ENCODE peak calls at places on chromosomes 2 and 18, in seven cellular contexts. One of them, this sample, is unnamed.

GRCh38 chr2:75465317-75465998 is 95.3 kb downstream of the EVA1A start:
- DNase-seq in sigmoid colon: no peak
- DNase-seq in pancreas: no peak
- DNase-seq in bronchial epithelial cell: peak; percentile 25
- DNase-seq in AG04450: peak; percentile 15
- DNase-seq in fibroblast of lung: peak; percentile 43
- DNase-seq in heart right ventricle: no peak
- DNase-seq in this sample: peak; percentile 20

GRCh38 chr2:15943914-15944313 is 3.6 kb downstream of the MYCN start:
- DNase-seq in sigmoid colon: no peak
- DNase-seq in pancreas: no peak
- DNase-seq in bronchial epithelial cell: no peak
- DNase-seq in AG04450: no peak
- DNase-seq in fibroblast of lung: no peak
- DNase-seq in heart right ventricle: no peak
- DNase-seq in this sample: peak; percentile 27

GRCh38 chr2:236875906-236876505 is 209.7 kb upstream of the COPS8 start:
- DNase-seq in sigmoid colon: no peak
- DNase-seq in pancreas: no peak
- DNase-seq in bronchial epithelial cell: peak; percentile 86
- DNase-seq in AG04450: no peak
- DNase-seq in fibroblast of lung: no peak
- DNase-seq in heart right ventricle: no peak
- DNase-seq in this sample: peak; percentile 56

GRCh38 chr18:23281626-23282436 is 146.5 kb downstream of the CABLES1 start:
- DNase-seq in sigmoid colon: peak; percentile 17
- DNase-seq in pancreas: no peak
- DNase-seq in bronchial epithelial cell: peak; percentile 92
- DNase-seq in AG04450: no peak
- DNase-seq in fibroblast of lung: peak; percentile 61
- DNase-seq in heart right ventricle: no peak
- DNase-seq in this sample: no peak

GRCh38 chr18:63298393-63299015 is 21.1 kb downstream of the BCL2 start:
- DNase-seq in sigmoid colon: no peak
- DNase-seq in pancreas: no peak
- DNase-seq in bronchial epithelial cell: no peak
- DNase-seq in AG04450: no peak
- DNase-seq in fibroblast of lung: peak; percentile 49
- DNase-seq in heart right ventricle: no peak
- DNase-seq in this sample: no peak

GRCh38 chr18:48833701-48834394 is 116.9 kb downstream of the SMAD7 start:
- DNase-seq in sigmoid colon: no peak
- DNase-seq in pancreas: no peak
- DNase-seq in bronchial epithelial cell: no peak
- DNase-seq in AG04450: no peak
- DNase-seq in fibroblast of lung: peak; percentile 65
- DNase-seq in heart right ventricle: no peak
- DNase-seq in this sample: no peak

GRCh38 chr2:241033346-241033987 is 35.0 kb downstream of the SNED1 start:
- DNase-seq in sigmoid colon: peak; percentile 42
- DNase-seq in pancreas: no peak
- DNase-seq in bronchial epithelial cell: no peak
- DNase-seq in AG04450: no peak
- DNase-seq in fibroblast of lung: no peak
- DNase-seq in heart right ventricle: no peak
- DNase-seq in this sample: no peak

GRCh38 chr18:25830787-25831186 is 259.6 kb downstream of the SS18 start:
- DNase-seq in sigmoid colon: no peak
- DNase-seq in pancreas: no peak
- DNase-seq in bronchial epithelial cell: no peak
- DNase-seq in AG04450: peak; percentile 38
- DNase-seq in fibroblast of lung: peak; percentile 88
- DNase-seq in heart right ventricle: peak; percentile 26
- DNase-seq in this sample: peak; percentile 42

GRCh38 chr2:205427112-205427511 is 255.2 kb upstream of the NRP2 start:
- DNase-seq in sigmoid colon: no peak
- DNase-seq in pancreas: no peak
- DNase-seq in bronchial epithelial cell: peak; percentile 27
- DNase-seq in AG04450: peak; percentile 18
- DNase-seq in fibroblast of lung: peak; percentile 64
- DNase-seq in heart right ventricle: no peak
- DNase-seq in this sample: no peak

GRCh38 chr2:70671059-70671685 is 96.8 kb downstream of the ADD2 start:
- DNase-seq in sigmoid colon: peak; percentile 24
- DNase-seq in pancreas: no peak
- DNase-seq in bronchial epithelial cell: no peak
- DNase-seq in AG04450: no peak
- DNase-seq in fibroblast of lung: peak; percentile 24
- DNase-seq in heart right ventricle: no peak
- DNase-seq in this sample: no peak

GRCh38 chr2:63617360-63617759 is 28.6 kb downstream of the MDH1 start:
- DNase-seq in sigmoid colon: no peak
- DNase-seq in pancreas: no peak
- DNase-seq in bronchial epithelial cell: no peak
- DNase-seq in AG04450: no peak
- DNase-seq in fibroblast of lung: no peak
- DNase-seq in heart right ventricle: no peak
- DNase-seq in this sample: no peak

GRCh38 chr2:164150601-164151000 is 414.8 kb upstream of the FIGN start:
- DNase-seq in sigmoid colon: no peak
- DNase-seq in pancreas: no peak
- DNase-seq in bronchial epithelial cell: peak; percentile 12
- DNase-seq in AG04450: no peak
- DNase-seq in fibroblast of lung: no peak
- DNase-seq in heart right ventricle: no peak
- DNase-seq in this sample: no peak

GRCh38 chr2:47076586-47077441 is 78.3 kb downstream of the STPG4 start:
- DNase-seq in sigmoid colon: no peak
- DNase-seq in pancreas: peak; percentile 23
- DNase-seq in bronchial epithelial cell: peak; percentile 93
- DNase-seq in AG04450: peak; percentile 87
- DNase-seq in fibroblast of lung: peak; percentile 99
- DNase-seq in heart right ventricle: no peak
- DNase-seq in this sample: peak; percentile 66

GRCh38 chr18:33115476-33115875 is 325.0 kb downstream of the CCDC178 start:
- DNase-seq in sigmoid colon: no peak
- DNase-seq in pancreas: peak; percentile 8
- DNase-seq in bronchial epithelial cell: no peak
- DNase-seq in AG04450: no peak
- DNase-seq in fibroblast of lung: no peak
- DNase-seq in heart right ventricle: no peak
- DNase-seq in this sample: no peak

GRCh38 chr2:1601471-1602358 is 142.6 kb downstream of the PXDN start:
- DNase-seq in sigmoid colon: no peak
- DNase-seq in pancreas: no peak
- DNase-seq in bronchial epithelial cell: no peak
- DNase-seq in AG04450: no peak
- DNase-seq in fibroblast of lung: no peak
- DNase-seq in heart right ventricle: peak; percentile 45
- DNase-seq in this sample: no peak

GRCh38 chr2:12347049-12347448 is 369.7 kb upstream of the TRIB2 start:
- DNase-seq in sigmoid colon: no peak
- DNase-seq in pancreas: no peak
- DNase-seq in bronchial epithelial cell: peak; percentile 97
- DNase-seq in AG04450: no peak
- DNase-seq in fibroblast of lung: peak; percentile 68
- DNase-seq in heart right ventricle: no peak
- DNase-seq in this sample: peak; percentile 44

GRCh38 chr2:199092419-199092818 is 365.3 kb downstream of the SATB2 start:
- DNase-seq in sigmoid colon: no peak
- DNase-seq in pancreas: peak; percentile 20
- DNase-seq in bronchial epithelial cell: no peak
- DNase-seq in AG04450: no peak
- DNase-seq in fibroblast of lung: no peak
- DNase-seq in heart right ventricle: no peak
- DNase-seq in this sample: peak; percentile 81

GRCh38 chr18:12652861-12653401 is 5.0 kb downstream of the SPIRE1 start:
- DNase-seq in sigmoid colon: no peak
- DNase-seq in pancreas: no peak
- DNase-seq in bronchial epithelial cell: no peak
- DNase-seq in AG04450: no peak
- DNase-seq in fibroblast of lung: peak; percentile 40
- DNase-seq in heart right ventricle: no peak
- DNase-seq in this sample: no peak

GRCh38 chr2:101704816-101705565 is 7.5 kb downstream of the MAP4K4 start:
- DNase-seq in sigmoid colon: no peak
- DNase-seq in pancreas: no peak
- DNase-seq in bronchial epithelial cell: peak; percentile 34
- DNase-seq in AG04450: no peak
- DNase-seq in fibroblast of lung: peak; percentile 50
- DNase-seq in heart right ventricle: no peak
- DNase-seq in this sample: no peak

GRCh38 chr2:240522406-240522805 is 35.4 kb downstream of the ANKMY1 start:
- DNase-seq in sigmoid colon: no peak
- DNase-seq in pancreas: peak; percentile 22
- DNase-seq in bronchial epithelial cell: no peak
- DNase-seq in AG04450: no peak
- DNase-seq in fibroblast of lung: no peak
- DNase-seq in heart right ventricle: no peak
- DNase-seq in this sample: no peak

GRCh38 chr2:31704561-31705212 is 123.9 kb upstream of the SRD5A2 start:
- DNase-seq in sigmoid colon: no peak
- DNase-seq in pancreas: no peak
- DNase-seq in bronchial epithelial cell: no peak
- DNase-seq in AG04450: no peak
- DNase-seq in fibroblast of lung: no peak
- DNase-seq in heart right ventricle: no peak
- DNase-seq in this sample: no peak

GRCh38 chr18:37572736-37573135 is 7.1 kb upstream of the CELF4 start:
- DNase-seq in sigmoid colon: no peak
- DNase-seq in pancreas: no peak
- DNase-seq in bronchial epithelial cell: no peak
- DNase-seq in AG04450: no peak
- DNase-seq in fibroblast of lung: no peak
- DNase-seq in heart right ventricle: no peak
- DNase-seq in this sample: no peak

GRCh38 chr18:37570336-37570930 is 4.8 kb upstream of the CELF4 start:
- DNase-seq in sigmoid colon: no peak
- DNase-seq in pancreas: no peak
- DNase-seq in bronchial epithelial cell: no peak
- DNase-seq in AG04450: no peak
- DNase-seq in fibroblast of lung: no peak
- DNase-seq in heart right ventricle: no peak
- DNase-seq in this sample: no peak

GRCh38 chr18:37574113-37574512 is 8.5 kb upstream of the CELF4 start:
- DNase-seq in sigmoid colon: no peak
- DNase-seq in pancreas: no peak
- DNase-seq in bronchial epithelial cell: peak; percentile 21
- DNase-seq in AG04450: no peak
- DNase-seq in fibroblast of lung: no peak
- DNase-seq in heart right ventricle: no peak
- DNase-seq in this sample: no peak

GRCh38 chr18:37568671-37569070 is 3.1 kb upstream of the CELF4 start:
- DNase-seq in sigmoid colon: no peak
- DNase-seq in pancreas: no peak
- DNase-seq in bronchial epithelial cell: no peak
- DNase-seq in AG04450: no peak
- DNase-seq in fibroblast of lung: no peak
- DNase-seq in heart right ventricle: no peak
- DNase-seq in this sample: no peak

DNA sequence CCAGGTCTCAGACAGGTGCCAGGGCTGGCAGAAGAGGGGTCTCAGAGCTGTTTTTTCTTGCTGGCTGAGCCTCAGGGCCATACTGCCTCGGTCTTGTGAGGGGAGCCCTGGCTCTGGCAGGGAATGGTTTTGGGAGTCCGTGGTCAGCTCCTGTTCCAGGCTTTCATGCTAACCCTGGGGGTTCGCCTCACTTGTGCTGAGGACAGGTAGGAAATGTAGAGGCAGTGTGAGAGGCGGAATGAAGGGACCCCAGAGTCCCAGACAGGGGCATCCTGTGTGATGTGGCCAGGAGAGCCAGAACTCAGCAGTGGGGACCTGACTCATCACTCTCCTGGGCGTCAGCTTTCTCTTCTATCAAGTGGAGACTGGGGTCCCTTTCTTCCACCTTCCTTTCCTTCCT is 5.7 kb upstream of the CELF4 start:
- DNase-seq in sigmoid colon: no peak
- DNase-seq in pancreas: no peak
- DNase-seq in bronchial epithelial cell: no peak
- DNase-seq in AG04450: no peak
- DNase-seq in fibroblast of lung: no peak
- DNase-seq in heart right ventricle: no peak
- DNase-seq in this sample: no peak
- H3K27me3 ChIP-seq in sigmoid colon: peaks cover 27% of the 10 kb centered on the region
- H3K27me3 ChIP-seq in pancreas: no peaks in the 10 kb centered on the region
- H3K27me3 ChIP-seq in bronchial epithelial cell: peaks cover 26% of the 10 kb centered on the region
- H3K27me3 ChIP-seq in AG04450: peaks cover 32% of the 10 kb centered on the region
- H3K27me3 ChIP-seq in fibroblast of lung: peaks cover 18% of the 10 kb centered on the region
- H3K27me3 ChIP-seq in heart right ventricle: peaks cover 54% of the 10 kb centered on the region
- H3K27me3 ChIP-seq in this sample: peaks cover 24% of the 10 kb centered on the region

GRCh38 chr2:96531872-96532505 is 4.6 kb upstream of the ARID5A start:
- DNase-seq in sigmoid colon: peak; percentile 99
- DNase-seq in pancreas: no peak
- DNase-seq in bronchial epithelial cell: peak; percentile 98
- DNase-seq in AG04450: peak; percentile 98
- DNase-seq in fibroblast of lung: peak; percentile 99
- DNase-seq in heart right ventricle: peak; percentile 82
- DNase-seq in this sample: peak; percentile 88
- H3K4me3 ChIP-seq in sigmoid colon: peak overlapping the region; percentile 42
- H3K4me3 ChIP-seq in pancreas: peak overlapping the region; percentile 0
- H3K4me3 ChIP-seq in bronchial epithelial cell: peak overlapping the region; percentile 12
- H3K4me3 ChIP-seq in AG04450: peak overlapping the region; percentile 31
- H3K4me3 ChIP-seq in fibroblast of lung: peak overlapping the region; percentile 37
- H3K4me3 ChIP-seq in heart right ventricle: no peak overlapping the region
- H3K4me3 ChIP-seq in this sample: no peak overlapping the region

DNA sequence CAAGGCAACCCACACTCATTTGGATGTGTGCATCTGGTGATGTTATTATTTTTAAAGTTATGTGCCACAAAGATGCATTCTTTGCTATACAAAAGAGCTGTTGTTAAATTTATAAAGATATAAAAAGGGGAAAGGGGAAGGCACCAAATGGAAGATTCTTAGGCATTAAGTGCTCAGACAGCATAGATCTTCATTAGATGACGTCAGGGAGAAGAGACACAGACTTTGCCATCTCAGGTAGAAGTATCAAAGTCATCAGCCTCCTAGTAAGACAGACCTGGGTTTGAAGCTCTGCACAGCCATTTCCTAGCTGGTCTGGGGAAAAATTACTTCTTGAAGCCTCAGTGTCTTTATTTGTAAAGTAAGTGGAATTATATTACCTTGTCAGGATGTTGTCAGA is 1.2 kb upstream of the CLUL1 start:
- DNase-seq in sigmoid colon: no peak
- DNase-seq in pancreas: no peak
- DNase-seq in bronchial epithelial cell: no peak
- DNase-seq in AG04450: no peak
- DNase-seq in fibroblast of lung: no peak
- DNase-seq in heart right ventricle: no peak
- DNase-seq in this sample: no peak
- H3K27me3 ChIP-seq in sigmoid colon: no peaks in the 10 kb centered on the region
- H3K27me3 ChIP-seq in pancreas: no peaks in the 10 kb centered on the region
- H3K27me3 ChIP-seq in bronchial epithelial cell: no peaks in the 10 kb centered on the region
- H3K27me3 ChIP-seq in AG04450: peaks cover 30% of the 10 kb centered on the region
- H3K27me3 ChIP-seq in fibroblast of lung: peaks cover 4% of the 10 kb centered on the region
- H3K27me3 ChIP-seq in heart right ventricle: peaks cover 37% of the 10 kb centered on the region
- H3K27me3 ChIP-seq in this sample: no peaks in the 10 kb centered on the region

DNA sequence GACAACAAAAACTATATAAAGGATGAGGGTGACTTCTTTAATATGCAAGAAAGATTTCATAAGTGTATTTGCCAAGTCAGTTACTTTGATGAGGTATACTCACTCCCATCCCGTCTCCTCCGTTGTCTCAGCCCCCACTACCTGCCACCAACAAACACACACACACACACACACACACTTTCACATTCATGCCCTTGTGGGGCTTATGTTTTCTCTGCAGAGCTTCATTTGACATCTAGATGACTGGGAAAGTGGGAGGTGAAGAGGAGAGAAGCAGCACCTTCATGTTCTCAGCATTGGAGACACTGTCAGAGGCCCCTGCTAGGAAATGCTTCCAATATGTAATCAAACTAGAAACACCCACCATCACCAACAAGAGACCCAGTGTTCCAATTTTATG is 22.5 kb upstream of the TXNDC2 start:
- DNase-seq in sigmoid colon: no peak
- DNase-seq in pancreas: no peak
- DNase-seq in bronchial epithelial cell: no peak
- DNase-seq in AG04450: no peak
- DNase-seq in fibroblast of lung: no peak
- DNase-seq in heart right ventricle: no peak
- DNase-seq in this sample: no peak
- H3K4me3 ChIP-seq in sigmoid colon: no peak overlapping the region
- H3K4me3 ChIP-seq in pancreas: no peak overlapping the region
- H3K4me3 ChIP-seq in bronchial epithelial cell: no peak overlapping the region
- H3K4me3 ChIP-seq in AG04450: no peak overlapping the region
- H3K4me3 ChIP-seq in fibroblast of lung: no peak overlapping the region
- H3K4me3 ChIP-seq in heart right ventricle: no peak overlapping the region
- H3K4me3 ChIP-seq in this sample: no peak overlapping the region

This sample was measured in thyroid gland.